ENCODE peak calls at places on chromosomes 13 and 19, in ten cellular contexts. C is CD8-positive, alpha-beta T cell; J is astrocyte of the cerebellum; H is A549; Z is AG09309; N is neural crest cell; M is WTC11; R is progenitor cell of endocrine pancreas; U is NB4; K is astrocyte of the spinal cord. B is an unnamed sample.

GRCh38 chr13:37144661-37145060 is 39.2 kb upstream of the CSNK1A1L start:
- DNase-seq in C (no peak), J (peak), H (no peak), Z (no peak), N (no peak), M (no peak), R (no peak), U (no peak), K (peak), B (peak)

GRCh38 chr13:24630121-24630520 is 50.1 kb upstream of the ATP12A start:
- DNase-seq in C (no peak), J (no peak), H (no peak), Z (no peak), N (no peak), M (no peak), R (no peak), U (peak), K (no peak), B (no peak)

GRCh38 chr13:21355304-21355703 is 103.8 kb downstream of the ZDHHC20 start:
- DNase-seq in C (no peak), J (no peak), H (no peak), Z (no peak), N (no peak), M (no peak), R (no peak), U (no peak), K (no peak), B (no peak)

GRCh38 chr13:59319276-59319675 is 844.5 kb downstream of the DIAPH3 start:
- DNase-seq in C (no peak), J (no peak), H (no peak), Z (no peak), N (no peak), M (no peak), R (no peak), U (no peak), K (no peak), B (no peak)

GRCh38 chr13:34748561-34748960 is 193.5 kb upstream of the NBEA start:
- DNase-seq in C (no peak), J (no peak), H (no peak), Z (no peak), N (no peak), M (no peak), R (no peak), U (no peak), K (no peak), B (no peak)

GRCh38 chr13:79307866-79308298 is 98.2 kb downstream of the RBM26 start:
- DNase-seq in C (no peak), J (no peak), H (peak), Z (no peak), N (no peak), M (no peak), R (no peak), U (no peak), K (peak), B (peak)

GRCh38 chr13:98508280-98509074 is 68.4 kb downstream of the STK24 start:
- DNase-seq in C (no peak), J (peak), H (peak), Z (peak), N (no peak), M (no peak), R (no peak), U (no peak), K (peak), B (peak)

GRCh38 chr19:15463865-15464371 is 426 bp downstream of the RASAL3 start:
- DNase-seq in C (peak), J (no peak), H (no peak), Z (no peak), N (no peak), M (peak), R (no peak), U (peak), K (no peak), B (no peak)

GRCh38 chr13:20399515-20399914 is 126.1 kb downstream of the CRYL1 start:
- DNase-seq in C (no peak), J (no peak), H (no peak), Z (no peak), N (no peak), M (no peak), R (no peak), U (no peak), K (no peak), B (no peak)

GRCh38 chr19:10205636-10206035 is 10.9 kb upstream of the DNMT1 start:
- DNase-seq in C (no peak), J (no peak), H (no peak), Z (no peak), N (no peak), M (no peak), R (no peak), U (no peak), K (no peak), B (no peak)

GRCh38 chr13:45683701-45684100 is 18.4 kb upstream of the CBY2 start:
- DNase-seq in C (no peak), J (no peak), H (no peak), Z (no peak), N (no peak), M (peak), R (no peak), U (no peak), K (no peak), B (no peak)
- TF ChIP-seq CTCF in C (no peak), J (peak), H (no peak), Z (no peak), N (peak), M (no peak), R (peak), U (peak), K (peak), B (peak)

GRCh38 chr13:111436446-111436845 is 116.0 kb downstream of the TEX29 start:
- DNase-seq in C (no peak), J (no peak), H (no peak), Z (no peak), N (no peak), M (no peak), R (no peak), U (no peak), K (no peak), B (no peak)

GRCh38 chr13:111437417-111437816 is 117.0 kb downstream of the TEX29 start:
- DNase-seq in C (no peak), J (no peak), H (no peak), Z (no peak), N (no peak), M (no peak), R (no peak), U (no peak), K (no peak), B (no peak)

GRCh38 chr13:111434578-111435159 is 114.2 kb downstream of the TEX29 start:
- DNase-seq in C (no peak), J (no peak), H (no peak), Z (no peak), N (no peak), M (no peak), R (no peak), U (no peak), K (no peak), B (no peak)

DNA sequence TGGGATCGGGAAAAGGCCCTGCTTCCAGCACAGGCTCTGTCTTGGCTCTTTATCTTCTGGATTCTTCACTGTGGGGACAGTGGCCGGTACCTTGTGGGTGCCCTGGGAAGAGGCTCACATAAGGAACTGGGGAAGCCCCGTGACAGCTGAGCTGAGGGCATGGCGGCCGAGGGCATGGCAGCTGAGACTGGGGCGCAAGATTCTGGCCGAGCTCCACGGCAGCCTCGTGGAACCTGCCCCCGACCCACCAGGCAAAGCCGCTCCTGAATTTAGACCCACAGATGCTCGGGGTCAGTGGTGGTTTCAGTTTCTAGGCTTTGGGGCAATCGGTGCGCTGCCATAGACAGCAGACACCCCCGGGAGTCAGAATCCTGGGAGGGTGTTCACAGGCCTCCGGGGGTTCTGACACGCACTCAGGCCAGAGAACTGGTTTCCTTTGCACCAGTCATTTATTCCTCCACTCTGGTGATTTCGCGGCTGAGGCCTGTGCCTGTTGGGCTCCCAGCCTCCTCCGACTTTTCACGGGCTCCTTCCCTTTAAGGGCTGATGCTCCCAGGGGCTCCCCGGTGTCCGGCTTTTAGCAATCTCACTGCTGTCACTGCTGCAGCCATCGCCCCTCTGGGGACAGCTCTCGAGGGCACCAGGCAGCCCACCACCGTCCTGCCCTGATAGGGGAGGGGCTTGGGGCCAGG is 117.6 kb downstream of the TEX29 start:
- DNase-seq in C (no peak), J (no peak), H (no peak), Z (no peak), N (no peak), M (no peak), R (no peak), U (no peak), K (no peak), B (no peak)
- TF ChIP-seq CTCF in C (no peak), J (no peak), H (no peak), Z (no peak), N (no peak), M (no peak), R (no peak), U (no peak), K (no peak), B (no peak)

GRCh38 chr19:46049597-46049996 is 8.8 kb upstream of the IGFL4 start:
- DNase-seq in C (no peak), J (no peak), H (no peak), Z (no peak), N (no peak), M (peak), R (no peak), U (no peak), K (no peak), B (no peak)
- TF ChIP-seq CTCF in C (no peak), J (no peak), H (no peak), Z (no peak), N (peak), M (peak), R (no peak), U (peak), K (no peak), B (no peak)

DNA sequence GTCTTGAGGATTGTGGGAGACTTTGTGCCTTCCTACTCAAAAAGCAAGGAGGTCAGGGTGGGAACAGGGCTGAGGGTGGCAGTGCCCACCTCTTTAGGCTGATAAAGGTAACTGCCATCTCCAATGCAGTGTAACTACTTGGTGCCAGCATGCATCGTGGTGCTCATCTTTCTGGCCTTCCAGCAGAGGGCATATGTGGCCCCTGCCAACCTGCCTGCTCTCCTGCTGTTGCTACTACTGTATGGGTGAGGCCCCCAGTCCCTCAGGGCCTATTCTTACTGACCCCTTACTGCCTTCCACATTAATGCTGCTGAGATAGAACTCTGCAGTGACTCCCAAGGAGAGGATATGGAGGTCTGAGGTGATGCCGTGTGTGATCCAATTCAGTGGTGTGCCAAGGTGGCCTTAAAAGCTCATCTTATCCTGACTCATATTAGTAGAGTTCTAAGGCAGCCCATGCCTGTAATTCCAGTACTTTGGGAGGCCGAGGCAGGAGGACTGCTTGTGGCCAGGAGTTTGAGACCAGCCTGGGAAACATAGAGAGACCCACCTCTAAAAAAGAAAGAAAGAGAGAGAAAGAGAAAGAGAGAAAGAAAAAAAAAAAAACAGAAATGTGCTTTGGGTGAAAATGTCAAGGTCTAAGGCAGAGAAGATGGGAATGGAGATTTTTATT is 9.6 kb upstream of the ARHGAP45 start:
- DNase-seq in C (no peak), J (peak), H (peak), Z (no peak), N (no peak), M (no peak), R (no peak), U (peak), K (peak), B (peak)
- TF ChIP-seq CTCF in C (no peak), J (no peak), H (peak), Z (no peak), N (no peak), M (no peak), R (no peak), U (peak), K (no peak), B (no peak)

GRCh38 chr19:43595605-43595998 is 332 bp downstream of the IRGQ start:
- DNase-seq in C (no peak), J (no peak), H (no peak), Z (no peak), N (no peak), M (no peak), R (no peak), U (no peak), K (no peak), B (no peak)

GRCh38 chr19:43595999-43596841 is at the start of the genes IRGQ and ZNF576:
- DNase-seq in C (peak), J (peak), H (peak), Z (peak), N (peak), M (peak), R (peak), U (peak), K (peak), B (peak)

GRCh38 chr19:43598445-43599240 is 2.2 kb downstream of the ZNF576 start:
- DNase-seq in C (no peak), J (no peak), H (no peak), Z (no peak), N (no peak), M (no peak), R (no peak), U (no peak), K (no peak), B (no peak)

GRCh38 chr19:43596842-43597461 is 557 bp downstream of the ZNF576 start:
- DNase-seq in C (no peak), J (no peak), H (no peak), Z (no peak), N (no peak), M (no peak), R (no peak), U (peak), K (no peak), B (peak)

DNA sequence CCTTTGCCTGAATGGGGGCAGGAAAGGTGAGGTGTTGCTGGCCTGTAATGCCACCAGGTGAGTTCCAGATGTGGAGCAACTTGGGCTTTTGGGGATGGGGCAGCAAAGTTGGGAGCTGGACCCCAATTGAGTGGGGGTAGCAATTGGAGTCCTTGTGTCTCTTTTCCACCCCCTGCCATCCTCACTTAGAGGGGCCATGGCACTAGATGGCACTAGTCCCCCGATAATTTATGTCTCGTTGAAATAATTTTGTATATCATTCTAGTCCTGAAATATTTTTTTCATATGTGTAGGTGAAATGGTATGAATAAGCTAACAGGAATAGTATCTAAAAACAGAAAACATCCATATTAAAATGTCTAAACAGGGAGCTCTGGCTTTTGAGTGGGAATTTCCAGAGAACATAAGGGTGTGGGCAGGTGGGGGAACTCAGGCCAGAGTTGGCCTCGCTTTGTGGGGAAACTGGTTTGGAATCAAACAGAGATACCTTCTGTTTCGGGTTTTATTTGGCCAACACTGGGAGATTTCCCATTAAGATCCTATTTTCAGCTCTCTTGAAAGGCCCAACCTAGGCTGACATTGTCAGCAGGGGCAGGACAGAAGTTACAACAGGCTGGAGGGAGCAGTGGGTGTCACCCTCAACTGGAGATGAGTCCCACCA is 3.4 kb downstream of the ZNF576 start:
- DNase-seq in C (no peak), J (no peak), H (no peak), Z (no peak), N (no peak), M (no peak), R (no peak), U (no peak), K (no peak), B (no peak)
- TF ChIP-seq CTCF in C (no peak), J (no peak), H (no peak), Z (no peak), N (no peak), M (no peak), R (no peak), U (no peak), K (peak), B (no peak)

GRCh38 chr13:44092053-44092452 is 212.3 kb downstream of the LACC1 start:
- DNase-seq in C (no peak), J (no peak), H (no peak), Z (no peak), N (no peak), M (no peak), R (no peak), U (no peak), K (no peak), B (peak)
- TF ChIP-seq CTCF in C (no peak), J (no peak), H (no peak), Z (no peak), N (no peak), M (no peak), R (no peak), U (no peak), K (no peak), B (no peak)

GRCh38 chr13:22926176-22927007 is 254.4 kb upstream of the SGCG start:
- DNase-seq in C (no peak), J (no peak), H (no peak), Z (no peak), N (no peak), M (peak), R (no peak), U (no peak), K (no peak), B (no peak)

GRCh38 chr13:22929391-22930126 is 251.2 kb upstream of the SGCG start:
- DNase-seq in C (no peak), J (no peak), H (no peak), Z (no peak), N (no peak), M (no peak), R (no peak), U (no peak), K (no peak), B (no peak)

GRCh38 chr13:22931576-22931975 is 249.2 kb upstream of the SGCG start:
- DNase-seq in C (no peak), J (no peak), H (no peak), Z (no peak), N (no peak), M (no peak), R (no peak), U (no peak), K (no peak), B (no peak)

GRCh38 chr13:22927008-22927393 is 253.8 kb upstream of the SGCG start:
- DNase-seq in C (no peak), J (no peak), H (no peak), Z (no peak), N (no peak), M (peak), R (no peak), U (no peak), K (no peak), B (no peak)
- TF ChIP-seq CTCF in C (no peak), J (no peak), H (no peak), Z (no peak), N (no peak), M (no peak), R (no peak), U (no peak), K (no peak), B (no peak)

DNA sequence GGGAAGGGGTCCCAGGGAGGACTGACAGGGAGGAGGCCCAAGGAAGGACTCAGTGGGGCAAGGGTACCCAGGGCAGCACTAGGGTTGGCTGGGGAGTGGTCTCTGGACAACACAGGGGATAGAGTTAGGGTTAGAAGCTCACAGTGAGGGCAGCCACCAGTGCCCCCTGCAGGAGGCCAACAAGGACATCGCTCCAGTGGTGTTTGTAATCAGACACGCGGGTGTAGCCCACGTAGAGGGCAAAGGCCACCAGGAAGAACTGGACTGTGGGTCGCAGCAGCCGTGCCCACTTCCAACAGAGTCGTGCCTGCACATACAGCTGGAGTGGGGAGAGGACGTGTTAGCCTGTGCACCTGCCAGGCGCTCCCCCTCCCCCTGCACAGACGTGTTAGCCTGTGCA is 9.2 kb downstream of the PLPP2 start:
- DNase-seq in C (no peak), J (no peak), H (no peak), Z (no peak), N (no peak), M (no peak), R (no peak), U (no peak), K (no peak), B (no peak)
- TF ChIP-seq CTCF in C (no peak), J (no peak), H (no peak), Z (no peak), N (no peak), M (no peak), R (peak), U (peak), K (peak), B (peak)

B was measured in choroid plexus epithelial cell.